ENCODE peak calls at places on chromosomes 5 and 9, in four cellular contexts. Z is GM12878, X is HepG2, M is K562. O is an unnamed sample.

GRCh38 chr5:8184455-8185063 is 315.6 kb downstream of the MTRR start:
- DNase-seq in Z (no peak), X (peak), M (peak), O (peak)

GRCh38 chr9:20382460-20383071 is 239.7 kb downstream of the MLLT3 start:
- DNase-seq in Z (no peak), X (peak), M (no peak), O (no peak)

GRCh38 chr5:138033275-138033808 is 463 bp upstream of the FAM13B start:
- DNase-seq in Z (no peak), X (no peak), M (no peak), O (no peak)

GRCh38 chr9:84937086-84937670 is 267.6 kb downstream of the NTRK2 start:
- DNase-seq in Z (no peak), X (no peak), M (no peak), O (no peak)

GRCh38 chr9:99238331-99238730 is 16.2 kb downstream of the SEC61B start:
- DNase-seq in Z (no peak), X (no peak), M (no peak), O (no peak)

GRCh38 chr5:53017383-53017782 is 28.2 kb downstream of the ITGA2 start:
- DNase-seq in Z (no peak), X (no peak), M (no peak), O (no peak)

GRCh38 chr9:69122391-69123141 is 51.5 kb upstream of the TJP2 start:
- DNase-seq in Z (no peak), X (peak), M (no peak), O (no peak)

GRCh38 chr5:147188200-147189108 is 46.4 kb upstream of the STK32A start:
- DNase-seq in Z (no peak), X (peak), M (peak), O (peak)

GRCh38 chr9:105052346-105052745 is 124.4 kb upstream of the ABCA1 start:
- DNase-seq in Z (no peak), X (no peak), M (no peak), O (no peak)

GRCh38 chr9:105055922-105056321 is 128.0 kb upstream of the ABCA1 start:
- DNase-seq in Z (no peak), X (no peak), M (no peak), O (no peak)

GRCh38 chr9:105051897-105052296 is 123.9 kb upstream of the ABCA1 start:
- DNase-seq in Z (no peak), X (no peak), M (no peak), O (no peak)

GRCh38 chr9:105054488-105054887 is 126.5 kb upstream of the ABCA1 start:
- DNase-seq in Z (no peak), X (peak), M (no peak), O (no peak)

DNA sequence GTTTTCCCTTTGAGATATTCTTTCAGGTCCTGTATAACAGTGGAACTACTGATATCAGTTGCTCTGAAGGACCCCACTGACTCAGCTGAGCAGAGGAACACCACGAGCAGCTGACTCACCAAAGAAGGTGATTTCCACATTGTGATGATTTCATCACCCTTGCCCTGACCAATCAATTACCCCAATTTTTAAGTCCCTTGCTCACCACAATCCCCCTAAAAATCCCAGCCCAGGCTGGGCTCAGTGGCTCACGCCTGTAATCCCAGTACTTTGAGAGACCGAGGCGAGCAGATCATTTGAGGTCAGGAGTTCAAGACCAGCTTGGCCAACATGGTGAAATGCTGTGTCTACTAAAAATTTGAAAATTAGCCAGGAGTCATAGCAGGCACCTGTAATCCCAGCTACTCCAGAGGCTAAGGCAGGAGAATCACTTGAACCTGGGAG is 125.3 kb upstream of the ABCA1 start:
- DNase-seq in Z (peak), X (no peak), M (peak), O (no peak)
- TF ChIP-seq TARDBP in Z (no peak), X (no peak), M (no peak), O (no peak)

DNA sequence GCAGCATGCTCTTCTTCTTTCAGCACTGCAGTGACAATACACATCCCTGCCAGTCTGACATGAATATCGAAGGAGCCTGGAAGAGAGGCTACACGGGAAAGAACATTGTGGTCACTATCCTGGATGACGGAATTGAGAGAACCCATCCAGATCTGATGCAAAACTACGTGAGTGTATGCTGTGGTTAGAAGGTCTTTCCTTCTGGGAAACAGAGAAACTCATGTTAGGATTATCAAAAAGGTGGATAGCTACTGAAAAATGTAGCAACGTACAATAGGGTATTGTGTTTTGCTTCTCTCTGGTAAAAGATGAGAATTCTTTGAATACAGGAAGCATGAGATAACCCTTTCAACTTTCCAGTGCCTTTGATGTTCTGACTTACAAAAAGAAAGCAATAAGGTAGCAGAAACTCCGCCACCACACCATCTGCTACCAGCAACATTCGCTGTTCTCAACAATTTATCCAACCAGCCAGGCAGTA is 133.3 kb downstream of the PCSK5 start:
- DNase-seq in Z (no peak), X (peak), M (no peak), O (no peak)
- TF ChIP-seq FOXK2 in Z (no peak), X (no peak), M (no peak), O (no peak)

GRCh38 chr9:37026936-37027581 is 7.0 kb downstream of the PAX5 start:
- DNase-seq in Z (no peak), X (no peak), M (no peak), O (no peak)

GRCh38 chr9:37027582-37028424 is 6.3 kb downstream of the PAX5 start:
- DNase-seq in Z (peak), X (peak), M (peak), O (peak)

GRCh38 chr9:37028425-37029031 is 5.5 kb downstream of the PAX5 start:
- DNase-seq in Z (no peak), X (no peak), M (no peak), O (no peak)

GRCh38 chr9:37025381-37026084 is 8.5 kb downstream of the PAX5 start:
- DNase-seq in Z (no peak), X (no peak), M (no peak), O (no peak)

DNA sequence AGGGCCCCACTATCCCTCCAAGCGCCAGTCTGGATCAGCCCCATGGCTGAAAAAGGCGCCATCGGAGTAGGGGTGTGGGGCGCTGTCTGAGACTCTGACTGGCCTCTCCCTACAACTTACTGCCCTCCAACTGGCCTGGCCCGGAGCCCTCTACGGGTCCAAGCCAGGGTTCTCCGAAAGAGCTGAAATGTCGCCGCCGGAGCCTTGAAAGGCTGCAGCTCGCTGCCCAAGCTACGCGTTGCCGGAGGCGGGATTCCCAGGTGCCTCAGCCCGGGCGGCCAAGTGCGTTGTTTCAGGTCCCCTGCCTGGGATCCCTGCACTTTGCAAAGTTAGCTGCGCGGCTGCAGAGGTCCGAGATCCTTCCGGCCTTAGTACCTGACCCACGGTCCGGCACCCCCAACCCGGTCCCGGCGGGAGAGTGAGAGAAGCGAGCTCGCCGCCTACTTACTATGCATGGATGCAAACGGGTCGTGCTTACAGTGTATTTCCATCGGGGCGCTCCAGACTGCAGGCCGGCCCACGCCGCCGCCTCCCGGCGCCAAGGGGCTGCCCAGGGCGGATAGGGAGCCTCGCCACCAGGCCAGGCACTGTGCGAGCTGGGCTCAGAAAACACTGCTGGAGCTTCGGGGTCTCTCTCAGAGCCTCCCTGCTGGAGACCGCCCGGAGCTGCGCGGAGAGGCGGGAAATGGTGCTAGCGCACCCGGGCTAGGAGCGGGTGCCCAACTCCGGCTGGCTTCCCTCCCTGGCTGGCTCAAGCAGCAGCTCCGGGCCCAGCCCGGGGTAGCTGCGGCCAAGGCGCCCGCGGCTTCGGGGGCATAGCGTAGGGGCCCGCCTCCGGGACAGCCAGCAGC is 7.8 kb downstream of the PAX5 start:
- DNase-seq in Z (no peak), X (no peak), M (no peak), O (peak)
- TF ChIP-seq TARDBP in Z (no peak), X (no peak), M (no peak), O (no peak)

GRCh38 chr5:132221781-132222648 is 5.6 kb downstream of the P4HA2 start:
- DNase-seq in Z (no peak), X (no peak), M (no peak), O (no peak)
- TF ChIP-seq FOXK2 in Z (no peak), X (no peak), M (no peak), O (no peak)

GRCh38 chr5:151718653-151719052 is 31.9 kb upstream of the SPARC start:
- DNase-seq in Z (no peak), X (no peak), M (no peak), O (no peak)
- TF ChIP-seq TARDBP in Z (no peak), X (no peak), M (no peak), O (no peak)

GRCh38 chr5:2752875-2753435 is 1.5 kb upstream of the IRX2 start:
- DNase-seq in Z (no peak), X (no peak), M (no peak), O (no peak)
- TF ChIP-seq FOXK2 in Z (no peak), X (no peak), M (no peak), O (no peak)

GRCh38 chr9:83432104-83432627 is 106.0 kb downstream of the FRMD3 start:
- DNase-seq in Z (no peak), X (peak), M (no peak), O (no peak)
- TF ChIP-seq TARDBP in Z (no peak), X (no peak), M (no peak), O (no peak)